ENCODE peak calls at places on chromosomes 11 and 22, in seven cellular contexts. E is cardiac fibroblast; R is mucosa of descending colon; O is CD4-positive, alpha-beta memory T cell; K is heart left ventricle; I is sigmoid colon; X is left ventricle myocardium inferior. S is an unnamed sample.

GRCh38 chr11:33350287-33350686 is 93.1 kb downstream of the HIPK3 start:
- DNase-seq in E (no peak), R (no peak), O (no peak), K (no peak), I (no peak), X (no peak), S (no peak)

GRCh38 chr11:29300441-29300840 is 716.4 kb downstream of the KCNA4 start:
- DNase-seq in E (peak; percentile 95), R (no peak), O (no peak), K (no peak), I (no peak), X (no peak), S (peak; percentile 66)

GRCh38 chr11:6404341-6405038 is 14.2 kb downstream of the SMPD1 start:
- DNase-seq in E (peak; percentile 14), R (no peak), O (peak; percentile 39), K (no peak), I (no peak), X (no peak), S (no peak)

GRCh38 chr22:30968015-30968923 is at the start of gene MORC2:
- DNase-seq in E (no peak), R (peak; percentile 82), O (no peak), K (peak; percentile 73), I (peak; percentile 84), X (no peak), S (no peak)

GRCh38 chr11:4881860-4882500 is at the start of gene OR51T1:
- DNase-seq in E (peak; percentile 65), R (no peak), O (no peak), K (no peak), I (no peak), X (no peak), S (no peak)

GRCh38 chr22:20180245-20180630 is 29.4 kb upstream of the CCDC188 start:
- DNase-seq in E (no peak), R (no peak), O (no peak), K (no peak), I (no peak), X (no peak), S (no peak)

GRCh38 chr11:13238879-13239514 is 38.6 kb upstream of the BMAL1 start:
- DNase-seq in E (peak; percentile 66), R (no peak), O (peak; percentile 61), K (no peak), I (no peak), X (peak; percentile 22), S (no peak)

GRCh38 chr11:225734-226453 is 10.2 kb downstream of the SIRT3 start:
- DNase-seq in E (peak; percentile 87), R (no peak), O (no peak), K (no peak), I (peak; percentile 5), X (no peak), S (no peak)

GRCh38 chr11:62001450-62002178 is 34.2 kb upstream of the FTH1 start:
- DNase-seq in E (peak; percentile 36), R (peak; percentile 70), O (no peak), K (peak; percentile 32), I (no peak), X (no peak), S (no peak)

GRCh38 chr11:31397239-31397834 is 27.7 kb downstream of the DNAJC24 start:
- DNase-seq in E (peak; percentile 48), R (no peak), O (peak; percentile 24), K (no peak), I (no peak), X (no peak), S (no peak)

GRCh38 chr11:94557391-94557790 is 9.8 kb upstream of the PIWIL4 start:
- DNase-seq in E (peak; percentile 60), R (no peak), O (no peak), K (no peak), I (no peak), X (no peak), S (no peak)

GRCh38 chr22:46105494-46106278 is 44.6 kb upstream of the PPARA start:
- DNase-seq in E (peak; percentile 63), R (no peak), O (no peak), K (peak; percentile 57), I (peak; percentile 86), X (peak; percentile 46), S (peak; percentile 76)

GRCh38 chr11:66491315-66491935 is 11.2 kb downstream of the DPP3 start:
- DNase-seq in E (no peak), R (no peak), O (no peak), K (peak; percentile 11), I (no peak), X (no peak), S (no peak)

GRCh38 chr22:24392218-24392931 is 35.0 kb upstream of the ADORA2A start:
- DNase-seq in E (no peak), R (no peak), O (no peak), K (no peak), I (no peak), X (no peak), S (peak; percentile 71)

GRCh38 chr22:50146440-50147228 is 23.9 kb upstream of the PANX2 start:
- DNase-seq in E (peak; percentile 82), R (no peak), O (no peak), K (peak; percentile 64), I (peak; percentile 81), X (peak; percentile 40), S (no peak)

GRCh38 chr11:122101625-122102291 is 14.3 kb downstream of the BLID start:
- DNase-seq in E (peak; percentile 81), R (peak; percentile 39), O (no peak), K (peak; percentile 66), I (peak; percentile 89), X (peak; percentile 50), S (peak; percentile 55)

GRCh38 chr11:66861774-66862558 is 5.1 kb downstream of the LRFN4 start:
- DNase-seq in E (no peak), R (peak; percentile 49), O (no peak), K (no peak), I (peak; percentile 63), X (no peak), S (no peak)

GRCh38 chr22:50292643-50293440 is 14.6 kb downstream of the PLXNB2 start:
- DNase-seq in E (no peak), R (no peak), O (no peak), K (no peak), I (no peak), X (no peak), S (no peak)

GRCh38 chr11:30364139-30364875 is 41.4 kb downstream of the ARL14EP start:
- DNase-seq in E (no peak), R (no peak), O (no peak), K (no peak), I (no peak), X (no peak), S (no peak)

GRCh38 chr11:31355131-31355530 is 14.4 kb downstream of the DCDC1 start:
- DNase-seq in E (peak; percentile 45), R (no peak), O (no peak), K (no peak), I (no peak), X (no peak), S (no peak)

GRCh38 chr11:34446389-34446788 is 7.7 kb downstream of the CAT start:
- DNase-seq in E (no peak), R (no peak), O (no peak), K (no peak), I (no peak), X (no peak), S (no peak)

GRCh38 chr11:13859986-13860385 is 102.5 kb upstream of the SPON1 start:
- DNase-seq in E (no peak), R (no peak), O (peak; percentile 44), K (no peak), I (no peak), X (no peak), S (no peak)

GRCh38 chr11:118045191-118045590 is 31.7 kb upstream of the TMPRSS4 start:
- DNase-seq in E (no peak), R (no peak), O (no peak), K (no peak), I (no peak), X (no peak), S (no peak)

DNA sequence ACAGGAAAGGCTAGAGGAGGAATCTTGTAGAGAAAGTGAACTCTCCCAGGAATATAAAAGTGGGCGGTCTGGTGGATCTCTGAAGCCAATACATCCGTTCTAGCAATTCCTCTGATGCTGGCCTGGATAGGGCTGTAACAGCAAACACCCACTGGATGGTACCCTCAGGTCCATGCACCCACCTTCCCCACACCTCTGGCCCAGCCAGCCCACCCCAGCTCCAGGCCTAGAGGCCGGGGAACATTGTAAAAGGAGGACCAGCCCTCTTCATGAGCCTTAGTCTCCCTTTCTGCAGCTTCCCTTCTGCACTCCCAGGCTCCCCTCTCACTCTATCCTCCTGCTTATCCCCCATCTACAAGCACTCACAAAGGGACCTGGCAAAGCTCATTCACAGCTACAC is 443.9 kb downstream of the BUD13 start:
- DNase-seq in E (no peak), R (no peak), O (no peak), K (no peak), I (no peak), X (no peak), S (no peak)
- H3K4me3 ChIP-seq in E (no peak overlapping the region), R (no peak overlapping the region), O (no peak overlapping the region), K (no peak overlapping the region), I (no peak overlapping the region), X (no peak overlapping the region), S (no peak overlapping the region)

GRCh38 chr22:42443240-42444059 is 11.2 kb upstream of the NFAM1 start:
- DNase-seq in E (no peak), R (no peak), O (no peak), K (no peak), I (no peak), X (no peak), S (no peak)
- H3K4me3 ChIP-seq in E (peak overlapping the region; percentile 13), R (no peak overlapping the region), O (no peak overlapping the region), K (peak overlapping the region; percentile 48), I (peak overlapping the region; percentile 42), X (peak overlapping the region; percentile 59), S (no peak overlapping the region)

GRCh38 chr11:7572001-7572712 is 58.4 kb downstream of the PPFIBP2 start:
- DNase-seq in E (peak; percentile 27), R (no peak), O (no peak), K (no peak), I (no peak), X (no peak), S (no peak)

GRCh38 chr11:7573558-7574296 is 59.9 kb downstream of the PPFIBP2 start:
- DNase-seq in E (no peak), R (peak; percentile 82), O (no peak), K (no peak), I (no peak), X (no peak), S (no peak)

GRCh38 chr11:7573193-7573557 is 59.4 kb downstream of the PPFIBP2 start:
- DNase-seq in E (peak; percentile 31), R (no peak), O (no peak), K (no peak), I (no peak), X (no peak), S (no peak)

GRCh38 chr11:7570938-7571337 is 57.1 kb downstream of the PPFIBP2 start:
- DNase-seq in E (no peak), R (no peak), O (no peak), K (no peak), I (no peak), X (no peak), S (no peak)

DNA sequence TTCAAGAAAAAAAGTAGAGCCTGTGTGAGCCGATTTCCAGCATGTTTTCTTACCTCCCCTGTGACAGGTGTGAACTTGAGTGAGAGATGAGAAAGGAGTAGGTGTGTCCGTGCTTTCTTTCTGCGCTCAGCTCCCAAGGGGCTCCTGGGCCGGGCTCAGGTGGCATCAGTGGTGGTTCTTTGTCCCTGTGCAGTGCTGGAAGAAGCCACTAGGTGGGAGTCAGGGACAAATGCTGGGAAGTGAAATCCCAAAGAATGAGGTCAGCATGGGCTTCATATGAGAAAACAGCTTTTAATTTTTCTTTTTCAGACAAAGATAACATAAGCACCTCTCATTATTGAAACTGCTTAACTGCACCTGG is 57.8 kb downstream of the PPFIBP2 start:
- DNase-seq in E (peak; percentile 75), R (no peak), O (no peak), K (peak; percentile 51), I (peak; percentile 73), X (peak; percentile 65), S (no peak)
- H3K4me3 ChIP-seq in E (no peak overlapping the region), R (no peak overlapping the region), O (no peak overlapping the region), K (no peak overlapping the region), I (no peak overlapping the region), X (no peak overlapping the region), S (no peak overlapping the region)

GRCh38 chr22:26362471-26362870 is 66.6 kb upstream of the ASPHD2 start:
- DNase-seq in E (peak; percentile 11), R (no peak), O (no peak), K (no peak), I (no peak), X (no peak), S (no peak)
- H3K4me3 ChIP-seq in E (no peak overlapping the region), R (no peak overlapping the region), O (no peak overlapping the region), K (no peak overlapping the region), I (no peak overlapping the region), X (no peak overlapping the region), S (no peak overlapping the region)